ENCODE peak calls at places on chromosome 3, in four cellular contexts. B is GM12878, P is GDM1, Q is KBM-7. X is an unnamed sample.

GRCh38 chr3:131174752-131175151 is 148.1 kb downstream of the NEK11 start:
- DNase-seq in B (peak), P (peak), Q (peak), X (no peak)

GRCh38 chr3:195595778-195596531 is 12.2 kb upstream of the APOD start:
- DNase-seq in B (no peak), P (no peak), Q (no peak), X (no peak)

GRCh38 chr3:8357859-8358258 is 143.8 kb upstream of the LMCD1 start:
- DNase-seq in B (no peak), P (no peak), Q (no peak), X (no peak)

GRCh38 chr3:185225523-185225922 is 28.3 kb downstream of the EHHADH start:
- DNase-seq in B (no peak), P (no peak), Q (no peak), X (no peak)

GRCh38 chr3:65245133-65246076 is 557.6 kb upstream of the ADAMTS9 start:
- DNase-seq in B (no peak), P (no peak), Q (no peak), X (no peak)

GRCh38 chr3:128486157-128486691 is 6.8 kb downstream of the GATA2 start:
- DNase-seq in B (no peak), P (no peak), Q (no peak), X (no peak)

GRCh38 chr3:127013758-127014535 is 31.0 kb downstream of the PLXNA1 start:
- DNase-seq in B (no peak), P (peak), Q (peak), X (no peak)

GRCh38 chr3:138381950-138382715 is 33.8 kb downstream of the MRAS start:
- DNase-seq in B (no peak), P (no peak), Q (no peak), X (peak)

GRCh38 chr3:177813322-177813721 is 616.0 kb upstream of the TBL1XR1 start:
- DNase-seq in B (no peak), P (no peak), Q (no peak), X (no peak)

GRCh38 chr3:155312781-155313180 is 19.3 kb upstream of the STRIT1 start:
- DNase-seq in B (no peak), P (no peak), Q (no peak), X (no peak)

GRCh38 chr3:48402281-48402732 is 27.6 kb downstream of the PLXNB1 start:
- DNase-seq in B (no peak), P (no peak), Q (no peak), X (peak)

GRCh38 chr3:39548282-39548681 is 80.8 kb downstream of the MOBP start:
- DNase-seq in B (no peak), P (no peak), Q (no peak), X (no peak)

GRCh38 chr3:29754346-29754745 is 473.5 kb downstream of the RBMS3 start:
- DNase-seq in B (no peak), P (no peak), Q (no peak), X (no peak)

GRCh38 chr3:12574131-12574530 is 17.2 kb downstream of the MKRN2 start:
- DNase-seq in B (no peak), P (no peak), Q (no peak), X (no peak)

GRCh38 chr3:5188419-5189405 is 1.2 kb downstream of the EDEM1 start:
- DNase-seq in B (no peak), P (no peak), Q (peak), X (peak)

GRCh38 chr3:129051776-129052400 is 8.7 kb upstream of the GP9 start:
- DNase-seq in B (no peak), P (no peak), Q (no peak), X (peak)

GRCh38 chr3:63193647-63194046 is 84.5 kb upstream of the SYNPR start:
- DNase-seq in B (no peak), P (no peak), Q (peak), X (no peak)

GRCh38 chr3:178507507-178508442 is 28.5 kb upstream of the KCNMB2 start:
- DNase-seq in B (no peak), P (no peak), Q (no peak), X (no peak)

GRCh38 chr3:194019766-194020165 is 116.2 kb upstream of the HES1 start:
- DNase-seq in B (no peak), P (no peak), Q (no peak), X (no peak)

GRCh38 chr3:10941972-10942371 is 50.6 kb upstream of the SLC6A1 start:
- DNase-seq in B (no peak), P (no peak), Q (peak), X (no peak)

GRCh38 chr3:101512521-101513418 is at the start of gene SENP7:
- DNase-seq in B (peak), P (peak), Q (peak), X (peak)

GRCh38 chr3:129627350-129628168 is 21.1 kb upstream of the PLXND1 start:
- DNase-seq in B (peak), P (peak), Q (peak), X (peak)

GRCh38 chr3:169914321-169914720 is 2.9 kb downstream of the SAMD7 start:
- DNase-seq in B (no peak), P (no peak), Q (no peak), X (no peak)

GRCh38 chr3:115876860-115877646 is 253.7 kb downstream of the GAP43 start:
- DNase-seq in B (no peak), P (no peak), Q (no peak), X (no peak)

GRCh38 chr3:116453676-116454346 is 8.5 kb upstream of the LSAMP start:
- DNase-seq in B (no peak), P (no peak), Q (no peak), X (no peak)

GRCh38 chr3:33650495-33650894 is 67.6 kb downstream of the CLASP2 start:
- DNase-seq in B (no peak), P (no peak), Q (no peak), X (no peak)

GRCh38 chr3:112096176-112096575 is 10.0 kb downstream of the C3orf52 start:
- DNase-seq in B (no peak), P (no peak), Q (no peak), X (no peak)

GRCh38 chr3:184353546-184353941 is 7.9 kb downstream of the CLCN2 start:
- DNase-seq in B (no peak), P (no peak), Q (no peak), X (no peak)

GRCh38 chr3:124829175-124829818 is 57.9 kb downstream of the ITGB5 start:
- DNase-seq in B (no peak), P (no peak), Q (no peak), X (no peak)

GRCh38 chr3:192372627-192373026 is 354.7 kb downstream of the FGF12 start:
- DNase-seq in B (no peak), P (no peak), Q (no peak), X (no peak)

GRCh38 chr3:120524171-120524923 is 71.8 kb upstream of the NDUFB4 start:
- DNase-seq in B (no peak), P (no peak), Q (no peak), X (no peak)

GRCh38 chr3:147702499-147702898 is 293.3 kb downstream of the ZIC1 start:
- DNase-seq in B (no peak), P (no peak), Q (no peak), X (no peak)